ENCODE peak calls at places on chromosomes 1 and 21, in four cellular contexts. One of them, this sample, is unnamed.

GRCh38 chr1:85134583-85135455 is 66.0 kb downstream of the SYDE2 start:
- DNase-seq in RPMI8226: no peak
- DNase-seq in GM12891: no peak
- DNase-seq in DMS53: peak
- DNase-seq in this sample: peak

GRCh38 chr21:37193006-37193405 is 74.1 kb downstream of the VPS26C start:
- DNase-seq in RPMI8226: no peak
- DNase-seq in DMS53: no peak
- DNase-seq in GM12891: no peak
- DNase-seq in this sample: no peak

GRCh38 chr1:67769633-67770256 is 63.5 kb downstream of the GNG12 start:
- DNase-seq in GM12891: no peak
- DNase-seq in RPMI8226: no peak
- DNase-seq in DMS53: no peak
- DNase-seq in this sample: no peak

GRCh38 chr1:91583326-91583755 is 82.7 kb downstream of the CDC7 start:
- DNase-seq in DMS53: no peak
- DNase-seq in RPMI8226: no peak
- DNase-seq in GM12891: no peak
- DNase-seq in this sample: peak

GRCh38 chr1:171655215-171656116 is 3.0 kb upstream of the MYOC start:
- DNase-seq in GM12891: peak
- DNase-seq in RPMI8226: peak
- DNase-seq in DMS53: peak
- DNase-seq in this sample: peak

GRCh38 chr1:34412597-34413392 is 236.1 kb downstream of the C1orf94 start:
- DNase-seq in RPMI8226: no peak
- DNase-seq in DMS53: no peak
- DNase-seq in GM12891: no peak
- DNase-seq in this sample: no peak

GRCh38 chr1:112997781-112998180 is 41.8 kb upstream of the SLC16A1 start:
- DNase-seq in DMS53: no peak
- DNase-seq in RPMI8226: no peak
- DNase-seq in GM12891: no peak
- DNase-seq in this sample: peak

GRCh38 chr21:46199436-46200373 is 15.4 kb upstream of the SPATC1L start:
- DNase-seq in DMS53: no peak
- DNase-seq in RPMI8226: no peak
- DNase-seq in GM12891: no peak
- DNase-seq in this sample: no peak

GRCh38 chr1:234978397-234979291 is 150.0 kb downstream of the TOMM20 start:
- DNase-seq in DMS53: peak
- DNase-seq in GM12891: no peak
- DNase-seq in RPMI8226: peak
- DNase-seq in this sample: no peak

GRCh38 chr1:224769987-224770693 is 154.0 kb downstream of the CNIH3 start:
- DNase-seq in GM12891: no peak
- DNase-seq in RPMI8226: no peak
- DNase-seq in DMS53: peak
- DNase-seq in this sample: peak